ENCODE peak calls at places on chromosomes 12 and 14, in ten cellular contexts. Z is epithelial cell of esophagus, P is cardiac muscle cell, R is heart left ventricle, Y is Panc1, D is foreskin fibroblast, F is Peyer's patch, S is choroid plexus epithelial cell, X is AG10803, E is stomach. V is an unnamed sample.

GRCh38 chr14:68585690-68586089 is 207.2 kb downstream of the ZFP36L1 start:
- DNase-seq in Z (no peak), P (peak; percentile 40), X (peak; percentile 92), D (peak; percentile 78), S (no peak), Y (no peak), R (no peak), F (no peak), E (no peak), V (no peak)

GRCh38 chr14:70619708-70620107 is 19.3 kb upstream of the MED6 start:
- DNase-seq in E (no peak), F (no peak), D (no peak), P (no peak), Y (no peak), S (no peak), R (no peak), X (no peak), Z (peak; percentile 54), V (no peak)

GRCh38 chr12:53325539-53326061 is 4.2 kb upstream of the AAAS start:
- DNase-seq in E (peak; percentile 32), F (peak; percentile 34), Y (no peak), X (no peak), P (no peak), R (peak; percentile 74), Z (no peak), D (no peak), S (no peak), V (peak; percentile 55)

GRCh38 chr12:20463920-20464524 is 95.7 kb downstream of the PDE3A start:
- DNase-seq in R (no peak), Z (peak; percentile 20), Y (no peak), E (no peak), X (peak; percentile 33), D (no peak), P (no peak), F (no peak), S (peak; percentile 48), V (peak; percentile 70)

GRCh38 chr12:1840561-1840960 is 20.2 kb downstream of the LRTM2 start:
- DNase-seq in P (no peak), Z (no peak), D (no peak), Y (no peak), F (no peak), X (no peak), E (no peak), S (no peak), R (peak; percentile 2), V (no peak)

GRCh38 chr12:57882575-57882974 is 36.0 kb upstream of the CTDSP2 start:
- DNase-seq in X (no peak), E (no peak), P (no peak), F (no peak), Y (no peak), D (no peak), Z (no peak), R (no peak), S (no peak), V (no peak)

GRCh38 chr14:64201296-64201695 is 92.9 kb downstream of the ESR2 start:
- DNase-seq in Z (peak; percentile 36), D (no peak), S (no peak), Y (no peak), E (peak; percentile 54), P (no peak), F (no peak), X (no peak), R (no peak), V (no peak)

GRCh38 chr12:52041695-52042123 is 9.5 kb upstream of the NR4A1 start:
- DNase-seq in Y (no peak), P (peak; percentile 60), X (peak; percentile 70), Z (peak; percentile 36), F (peak; percentile 63), S (peak; percentile 53), E (peak; percentile 58), R (peak; percentile 70), D (peak; percentile 43), V (peak; percentile 89)

GRCh38 chr12:105355752-105356151 is 25.3 kb downstream of the C12orf75 start:
- DNase-seq in Z (peak; percentile 47), P (peak; percentile 57), F (no peak), D (peak; percentile 58), X (peak; percentile 70), E (no peak), S (peak; percentile 70), Y (no peak), R (no peak), V (peak; percentile 51)

GRCh38 chr12:105359840-105360239 is 29.3 kb downstream of the C12orf75 start:
- DNase-seq in R (no peak), D (no peak), F (no peak), S (peak; percentile 26), E (no peak), X (no peak), Y (no peak), P (no peak), Z (no peak), V (peak; percentile 42)

GRCh38 chr12:105363890-105364289 is 33.4 kb downstream of the C12orf75 start:
- DNase-seq in X (no peak), R (no peak), E (no peak), Z (no peak), S (no peak), F (no peak), P (no peak), D (no peak), Y (no peak), V (no peak)

GRCh38 chr12:105357162-105357691 is 26.7 kb downstream of the C12orf75 start:
- DNase-seq in Z (peak; percentile 25), P (no peak), F (no peak), D (no peak), R (no peak), S (peak; percentile 23), Y (no peak), X (no peak), E (no peak), V (no peak)

DNA sequence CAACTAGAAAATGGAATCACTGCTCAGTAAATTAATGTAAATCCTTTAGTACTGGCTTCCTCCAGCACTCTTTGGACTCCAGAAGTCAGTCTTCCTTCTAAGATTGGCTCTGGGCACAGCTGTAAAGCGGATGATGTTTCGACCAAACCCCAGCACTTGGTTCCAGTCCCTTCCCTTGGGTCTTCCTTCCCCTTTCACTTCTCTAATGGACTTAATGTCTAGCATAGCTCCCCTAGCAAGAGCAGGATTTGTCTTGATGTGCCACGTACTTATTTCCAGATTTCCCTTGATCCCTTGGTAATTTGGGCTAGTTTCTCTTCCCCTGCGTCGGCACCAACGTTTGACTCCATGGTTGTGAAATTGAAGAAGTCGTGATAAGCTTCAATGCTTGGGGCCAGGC is 28.3 kb downstream of the C12orf75 start:
- DNase-seq in P (no peak), X (no peak), Z (no peak), E (no peak), F (no peak), Y (no peak), D (no peak), R (no peak), S (no peak), V (no peak)
- H3K4me3 ChIP-seq in P (no peak overlapping the region), X (no peak overlapping the region), Z (no peak overlapping the region), E (no peak overlapping the region), F (no peak overlapping the region), Y (no peak overlapping the region), D (no peak overlapping the region), R (no peak overlapping the region), S (no peak overlapping the region), V (no peak overlapping the region)

GRCh38 chr12:132152411-132152821 is 8.2 kb downstream of the NOC4L start:
- DNase-seq in F (no peak), D (no peak), S (no peak), P (no peak), R (no peak), E (no peak), Y (no peak), Z (no peak), X (no peak), V (no peak)

GRCh38 chr12:132154341-132154761 is 10.1 kb downstream of the NOC4L start:
- DNase-seq in S (no peak), F (no peak), Y (no peak), P (no peak), D (no peak), R (no peak), X (no peak), Z (no peak), E (no peak), V (no peak)

GRCh38 chr12:132154941-132155770 is 10.9 kb downstream of the NOC4L start:
- DNase-seq in S (no peak), Z (no peak), X (no peak), E (no peak), D (no peak), Y (no peak), P (peak; percentile 14), R (no peak), F (no peak), V (no peak)

GRCh38 chr12:132152921-132153321 is 8.7 kb downstream of the NOC4L start:
- DNase-seq in D (no peak), E (no peak), X (no peak), P (no peak), R (peak; percentile 46), S (no peak), Y (no peak), F (no peak), Z (no peak), V (no peak)

GRCh38 chr12:132153501-132154340 is 9.5 kb downstream of the NOC4L start:
- DNase-seq in E (peak; percentile 68), F (peak; percentile 53), X (peak; percentile 63), Y (no peak), Z (peak; percentile 69), S (peak; percentile 84), P (peak; percentile 85), R (peak; percentile 83), D (peak; percentile 69), V (peak; percentile 72)
- H3K4me3 ChIP-seq in E (no peak overlapping the region), F (no peak overlapping the region), X (peak overlapping the region; percentile 36), Y (no peak overlapping the region), Z (no peak overlapping the region), S (peak overlapping the region; percentile 13), P (no peak overlapping the region), R (peak overlapping the region; percentile 28), D (no peak overlapping the region), V (peak overlapping the region; percentile 52)

GRCh38 chr12:124396544-124397398 is 101.9 kb downstream of the RFLNA start:
- DNase-seq in R (peak; percentile 37), X (no peak), Z (no peak), E (peak; percentile 96), S (no peak), Y (no peak), F (no peak), D (no peak), P (no peak), V (no peak)

GRCh38 chr12:124397399-124397679 is 102.4 kb downstream of the RFLNA start:
- DNase-seq in Z (no peak), P (no peak), X (no peak), E (no peak), S (no peak), R (no peak), F (no peak), Y (no peak), D (no peak), V (no peak)

GRCh38 chr12:124394462-124395128 is 99.7 kb downstream of the RFLNA start:
- DNase-seq in S (no peak), D (no peak), P (peak; percentile 38), X (peak; percentile 66), Z (no peak), F (no peak), Y (no peak), R (no peak), E (no peak), V (no peak)

GRCh38 chr12:124395284-124395752 is 100.4 kb downstream of the RFLNA start:
- DNase-seq in Y (no peak), D (no peak), E (no peak), X (no peak), R (no peak), S (no peak), F (no peak), P (no peak), Z (no peak), V (no peak)

GRCh38 chr12:124395986-124396385 is 101.1 kb downstream of the RFLNA start:
- DNase-seq in P (no peak), X (peak; percentile 72), S (no peak), E (no peak), F (no peak), R (no peak), D (no peak), Y (no peak), Z (no peak), V (no peak)
- H3K4me3 ChIP-seq in P (no peak overlapping the region), X (no peak overlapping the region), S (no peak overlapping the region), E (no peak overlapping the region), F (no peak overlapping the region), R (no peak overlapping the region), D (no peak overlapping the region), Y (no peak overlapping the region), Z (no peak overlapping the region), V (no peak overlapping the region)

GRCh38 chr12:48816148-48816854 is 2.0 kb upstream of the CACNB3 start:
- DNase-seq in D (no peak), X (no peak), Y (no peak), E (peak; percentile 40), F (no peak), S (peak; percentile 25), Z (peak; percentile 52), R (no peak), P (peak; percentile 17), V (peak; percentile 30)
- H3K4me3 ChIP-seq in D (peak overlapping the region; percentile 95), X (peak overlapping the region; percentile 91), Y (peak overlapping the region; percentile 57), E (peak overlapping the region; percentile 79), F (peak overlapping the region; percentile 85), S (peak overlapping the region; percentile 84), Z (peak overlapping the region; percentile 90), R (peak overlapping the region; percentile 89), P (no peak overlapping the region), V (peak overlapping the region; percentile 91)

V was measured in adipocyte.